ENCODE peak calls at places on chromosomes 11 and 22, in eight cellular contexts. U is GM23338, S is neural crest cell, B is HT1080, X is KBM-7, V is Calu3, R is T-cell, J is WTC11. Y is an unnamed sample.

GRCh38 chr11:74008373-74009229 is at the start of gene UCP3:
- DNase-seq in U (no peak), S (no peak), B (no peak), X (no peak), V (no peak), R (no peak), J (no peak), Y (no peak)

GRCh38 chr22:37742374-37743092 is 45.7 kb downstream of the TRIOBP start:
- DNase-seq in U (no peak), S (no peak), B (peak; percentile 94), X (peak; percentile 45), V (peak; percentile 71), R (no peak), J (no peak), Y (peak; percentile 31)

GRCh38 chr11:2527621-2528291 is 82.9 kb downstream of the KCNQ1 start:
- DNase-seq in U (no peak), S (no peak), B (no peak), X (no peak), V (no peak), R (no peak), J (peak; percentile 7), Y (no peak)

GRCh38 chr11:3220101-3220500 is 1.5 kb upstream of the MRGPRG start:
- DNase-seq in U (no peak), S (no peak), B (no peak), X (no peak), V (no peak), R (no peak), J (no peak), Y (no peak)

GRCh38 chr11:122769126-122769780 is 69.0 kb upstream of the CRTAM start:
- DNase-seq in U (no peak), S (no peak), B (peak; percentile 50), X (no peak), V (no peak), R (no peak), J (no peak), Y (no peak)

GRCh38 chr11:105577645-105578044 is 32.2 kb upstream of the GRIA4 start:
- DNase-seq in U (no peak), S (no peak), B (peak; percentile 21), X (no peak), V (no peak), R (no peak), J (no peak), Y (no peak)

GRCh38 chr11:6248248-6248647 is 9.4 kb downstream of the CNGA4 start:
- DNase-seq in U (no peak), S (no peak), B (no peak), X (no peak), V (no peak), R (no peak), J (no peak), Y (no peak)

GRCh38 chr11:77069969-77070582 is 3.3 kb downstream of the CAPN5 start:
- DNase-seq in U (no peak), S (no peak), B (no peak), X (no peak), V (no peak), R (no peak), J (no peak), Y (no peak)

GRCh38 chr11:33636104-33636503 is 64.5 kb downstream of the C11orf91 start:
- DNase-seq in U (no peak), S (no peak), B (peak; percentile 63), X (no peak), V (no peak), R (no peak), J (no peak), Y (no peak)

GRCh38 chr11:67053896-67054850 is 2.5 kb upstream of the RHOD start:
- DNase-seq in U (peak; percentile 90), S (peak; percentile 53), B (peak; percentile 66), X (peak; percentile 52), V (peak; percentile 77), R (peak; percentile 18), J (peak; percentile 83), Y (no peak)